ENCODE peak calls at places on chromosomes 13 and 19, in eight cellular contexts. One of them, this sample, is unnamed.

GRCh38 chr19:4172861-4173473 is 9.4 kb downstream of the SIRT6 start:
- DNase-seq in upper lobe of left lung: peak
- DNase-seq in transverse colon: peak
- DNase-seq in uterus: peak
- DNase-seq in breast epithelium: no peak
- DNase-seq in right lobe of liver: peak
- DNase-seq in Peyer's patch: peak
- DNase-seq in stomach: peak
- DNase-seq in this sample: no peak

GRCh38 chr19:2363419-2363818 is 3.4 kb downstream of the TMPRSS9 start:
- DNase-seq in breast epithelium: no peak
- DNase-seq in uterus: no peak
- DNase-seq in Peyer's patch: no peak
- DNase-seq in stomach: no peak
- DNase-seq in upper lobe of left lung: no peak
- DNase-seq in right lobe of liver: no peak
- DNase-seq in transverse colon: no peak
- DNase-seq in this sample: no peak

GRCh38 chr19:40605201-40605971 is 4.2 kb downstream of the LTBP4 start:
- DNase-seq in right lobe of liver: peak
- DNase-seq in uterus: peak
- DNase-seq in Peyer's patch: peak
- DNase-seq in stomach: peak
- DNase-seq in upper lobe of left lung: peak
- DNase-seq in breast epithelium: peak
- DNase-seq in transverse colon: peak
- DNase-seq in this sample: no peak

GRCh38 chr19:4717966-4718701 is 5.5 kb downstream of the DPP9 start:
- DNase-seq in right lobe of liver: no peak
- DNase-seq in upper lobe of left lung: no peak
- DNase-seq in stomach: no peak
- DNase-seq in breast epithelium: no peak
- DNase-seq in Peyer's patch: no peak
- DNase-seq in uterus: no peak
- DNase-seq in transverse colon: no peak
- DNase-seq in this sample: no peak

GRCh38 chr13:94968040-94968756 is 255.9 kb upstream of the SOX21 start:
- DNase-seq in right lobe of liver: no peak
- DNase-seq in breast epithelium: no peak
- DNase-seq in upper lobe of left lung: peak
- DNase-seq in stomach: no peak
- DNase-seq in uterus: no peak
- DNase-seq in Peyer's patch: no peak
- DNase-seq in transverse colon: no peak
- DNase-seq in this sample: no peak

GRCh38 chr19:11581740-11582139 is 4.3 kb upstream of the ACP5 start:
- DNase-seq in stomach: no peak
- DNase-seq in Peyer's patch: no peak
- DNase-seq in right lobe of liver: no peak
- DNase-seq in transverse colon: peak
- DNase-seq in breast epithelium: no peak
- DNase-seq in uterus: no peak
- DNase-seq in upper lobe of left lung: no peak
- DNase-seq in this sample: no peak

GRCh38 chr19:34480971-34481821 is at the start of gene WTIP:
- DNase-seq in uterus: peak
- DNase-seq in upper lobe of left lung: peak
- DNase-seq in stomach: peak
- DNase-seq in breast epithelium: peak
- DNase-seq in transverse colon: peak
- DNase-seq in Peyer's patch: peak
- DNase-seq in right lobe of liver: peak
- DNase-seq in this sample: no peak

GRCh38 chr13:25494708-25495411 is 123.1 kb downstream of the ATP8A2 start:
- DNase-seq in upper lobe of left lung: no peak
- DNase-seq in breast epithelium: no peak
- DNase-seq in uterus: no peak
- DNase-seq in stomach: no peak
- DNase-seq in right lobe of liver: no peak
- DNase-seq in transverse colon: no peak
- DNase-seq in Peyer's patch: no peak
- DNase-seq in this sample: no peak

GRCh38 chr13:49023441-49023840 is 47.7 kb downstream of the FNDC3A start:
- DNase-seq in breast epithelium: no peak
- DNase-seq in right lobe of liver: no peak
- DNase-seq in transverse colon: no peak
- DNase-seq in upper lobe of left lung: no peak
- DNase-seq in Peyer's patch: no peak
- DNase-seq in uterus: no peak
- DNase-seq in stomach: no peak
- DNase-seq in this sample: no peak

GRCh38 chr13:27043013-27043412 is 128.6 kb downstream of the USP12 start:
- DNase-seq in Peyer's patch: no peak
- DNase-seq in upper lobe of left lung: no peak
- DNase-seq in right lobe of liver: no peak
- DNase-seq in uterus: peak
- DNase-seq in stomach: peak
- DNase-seq in breast epithelium: peak
- DNase-seq in transverse colon: no peak
- DNase-seq in this sample: no peak

GRCh38 chr19:40962460-40962961 is 28.6 kb upstream of the CYP2B6 start:
- DNase-seq in transverse colon: no peak
- DNase-seq in uterus: no peak
- DNase-seq in upper lobe of left lung: no peak
- DNase-seq in breast epithelium: no peak
- DNase-seq in right lobe of liver: no peak
- DNase-seq in Peyer's patch: no peak
- DNase-seq in stomach: no peak
- DNase-seq in this sample: no peak

GRCh38 chr19:46416077-46416709 is 2.8 kb upstream of the CCDC8 start:
- DNase-seq in Peyer's patch: peak
- DNase-seq in transverse colon: peak
- DNase-seq in right lobe of liver: peak
- DNase-seq in uterus: peak
- DNase-seq in stomach: peak
- DNase-seq in breast epithelium: peak
- DNase-seq in upper lobe of left lung: peak
- DNase-seq in this sample: no peak

GRCh38 chr13:98915563-98916348 is 62.1 kb downstream of the DOCK9 start:
- DNase-seq in upper lobe of left lung: no peak
- DNase-seq in right lobe of liver: no peak
- DNase-seq in stomach: no peak
- DNase-seq in Peyer's patch: no peak
- DNase-seq in breast epithelium: no peak
- DNase-seq in uterus: no peak
- DNase-seq in transverse colon: no peak
- DNase-seq in this sample: no peak

GRCh38 chr13:44051405-44051804 is 171.7 kb downstream of the LACC1 start:
- DNase-seq in right lobe of liver: no peak
- DNase-seq in stomach: no peak
- DNase-seq in breast epithelium: no peak
- DNase-seq in upper lobe of left lung: no peak
- DNase-seq in transverse colon: no peak
- DNase-seq in uterus: no peak
- DNase-seq in Peyer's patch: no peak
- DNase-seq in this sample: no peak

GRCh38 chr13:41577437-41577836 is 120.1 kb downstream of the RGCC start:
- DNase-seq in Peyer's patch: no peak
- DNase-seq in stomach: peak
- DNase-seq in right lobe of liver: peak
- DNase-seq in upper lobe of left lung: no peak
- DNase-seq in breast epithelium: peak
- DNase-seq in uterus: peak
- DNase-seq in transverse colon: no peak
- DNase-seq in this sample: no peak

GRCh38 chr19:48139053-48139452 is 28.4 kb upstream of the PLA2G4C start:
- DNase-seq in upper lobe of left lung: no peak
- DNase-seq in transverse colon: no peak
- DNase-seq in breast epithelium: no peak
- DNase-seq in Peyer's patch: no peak
- DNase-seq in stomach: no peak
- DNase-seq in right lobe of liver: no peak
- DNase-seq in uterus: no peak
- DNase-seq in this sample: no peak

GRCh38 chr13:36421447-36421846 is 10.8 kb upstream of the CCNA1 start:
- DNase-seq in stomach: no peak
- DNase-seq in uterus: no peak
- DNase-seq in right lobe of liver: no peak
- DNase-seq in upper lobe of left lung: no peak
- DNase-seq in transverse colon: no peak
- DNase-seq in breast epithelium: no peak
- DNase-seq in Peyer's patch: no peak
- DNase-seq in this sample: no peak

GRCh38 chr13:65605386-65605785 is 1624.8 kb downstream of the PCDH9 start:
- DNase-seq in right lobe of liver: no peak
- DNase-seq in uterus: no peak
- DNase-seq in breast epithelium: no peak
- DNase-seq in upper lobe of left lung: no peak
- DNase-seq in transverse colon: no peak
- DNase-seq in Peyer's patch: no peak
- DNase-seq in stomach: no peak
- DNase-seq in this sample: no peak

GRCh38 chr13:76223565-76223964 is 587.4 kb downstream of the LMO7 start:
- DNase-seq in upper lobe of left lung: no peak
- DNase-seq in transverse colon: no peak
- DNase-seq in Peyer's patch: no peak
- DNase-seq in breast epithelium: no peak
- DNase-seq in uterus: no peak
- DNase-seq in right lobe of liver: no peak
- DNase-seq in stomach: no peak
- DNase-seq in this sample: no peak

GRCh38 chr13:73179906-73180305 is 121.1 kb downstream of the KLF5 start:
- DNase-seq in transverse colon: no peak
- DNase-seq in Peyer's patch: no peak
- DNase-seq in breast epithelium: no peak
- DNase-seq in upper lobe of left lung: no peak
- DNase-seq in stomach: no peak
- DNase-seq in right lobe of liver: no peak
- DNase-seq in uterus: no peak
- DNase-seq in this sample: no peak

GRCh38 chr19:32336259-32337111 is 8.9 kb upstream of the ZNF507 start:
- DNase-seq in uterus: peak
- DNase-seq in upper lobe of left lung: no peak
- DNase-seq in breast epithelium: no peak
- DNase-seq in transverse colon: no peak
- DNase-seq in right lobe of liver: no peak
- DNase-seq in stomach: no peak
- DNase-seq in Peyer's patch: no peak
- DNase-seq in this sample: no peak

GRCh38 chr19:41456342-41456918 is 13.5 kb downstream of the ERICH4 start:
- DNase-seq in Peyer's patch: no peak
- DNase-seq in right lobe of liver: no peak
- DNase-seq in upper lobe of left lung: no peak
- DNase-seq in uterus: no peak
- DNase-seq in transverse colon: no peak
- DNase-seq in stomach: no peak
- DNase-seq in breast epithelium: peak
- DNase-seq in this sample: no peak

GRCh38 chr19:17292301-17293074 is 10.7 kb downstream of the ABHD8 start:
- DNase-seq in stomach: peak
- DNase-seq in transverse colon: peak
- DNase-seq in uterus: peak
- DNase-seq in right lobe of liver: peak
- DNase-seq in Peyer's patch: peak
- DNase-seq in breast epithelium: peak
- DNase-seq in upper lobe of left lung: peak
- DNase-seq in this sample: no peak

GRCh38 chr19:5251096-5252065 is 89.2 kb downstream of the PTPRS start:
- DNase-seq in breast epithelium: no peak
- DNase-seq in uterus: no peak
- DNase-seq in right lobe of liver: no peak
- DNase-seq in stomach: no peak
- DNase-seq in Peyer's patch: no peak
- DNase-seq in transverse colon: no peak
- DNase-seq in upper lobe of left lung: no peak
- DNase-seq in this sample: no peak

GRCh38 chr13:76216729-76217128 is 580.6 kb downstream of the LMO7 start:
- DNase-seq in upper lobe of left lung: no peak
- DNase-seq in breast epithelium: no peak
- DNase-seq in transverse colon: no peak
- DNase-seq in stomach: no peak
- DNase-seq in uterus: no peak
- DNase-seq in Peyer's patch: no peak
- DNase-seq in right lobe of liver: no peak
- DNase-seq in this sample: no peak

DNA sequence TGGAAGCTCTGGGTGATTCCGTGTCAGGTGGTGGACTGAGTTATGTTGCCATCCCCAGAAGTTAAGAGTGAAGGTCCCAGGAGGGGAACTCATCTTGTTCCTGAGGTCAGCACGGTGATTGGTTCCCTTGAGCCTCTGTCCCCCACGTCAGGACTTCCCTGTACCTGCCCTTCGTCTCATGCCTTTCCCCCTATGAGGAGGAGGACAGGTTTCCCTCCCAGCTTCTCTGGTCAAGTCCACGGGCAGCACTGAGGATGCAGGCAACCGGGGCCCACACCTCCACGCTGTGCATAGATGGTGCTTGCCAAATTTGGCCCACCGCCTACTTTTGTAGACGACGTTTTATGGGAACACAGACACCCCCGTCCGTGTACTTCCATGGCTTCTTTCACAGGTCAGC is 42.7 kb downstream of the TEX29 start:
- DNase-seq in Peyer's patch: no peak
- DNase-seq in uterus: no peak
- DNase-seq in breast epithelium: no peak
- DNase-seq in transverse colon: no peak
- DNase-seq in upper lobe of left lung: no peak
- DNase-seq in stomach: no peak
- DNase-seq in right lobe of liver: no peak
- DNase-seq in this sample: peak
- H3K27ac ChIP-seq in Peyer's patch: no peak
- H3K27ac ChIP-seq in uterus: no peak
- H3K27ac ChIP-seq in breast epithelium: no peak
- H3K27ac ChIP-seq in transverse colon: no peak
- H3K27ac ChIP-seq in upper lobe of left lung: no peak
- H3K27ac ChIP-seq in stomach: no peak
- H3K27ac ChIP-seq in right lobe of liver: no peak
- H3K27ac ChIP-seq in this sample: no peak

GRCh38 chr19:807627-808175 is 10.4 kb downstream of the PTBP1 start:
- DNase-seq in uterus: no peak
- DNase-seq in upper lobe of left lung: no peak
- DNase-seq in Peyer's patch: no peak
- DNase-seq in right lobe of liver: no peak
- DNase-seq in transverse colon: no peak
- DNase-seq in breast epithelium: no peak
- DNase-seq in stomach: no peak
- DNase-seq in this sample: no peak
- TF ChIP-seq POLR2A in uterus: no peak
- TF ChIP-seq POLR2A in upper lobe of left lung: no peak
- TF ChIP-seq POLR2A in Peyer's patch: no peak
- TF ChIP-seq POLR2A in right lobe of liver: no peak
- TF ChIP-seq POLR2A in transverse colon: no peak
- TF ChIP-seq POLR2A in breast epithelium: no peak
- TF ChIP-seq POLR2A in stomach: no peak
- TF ChIP-seq POLR2A in this sample: no peak

GRCh38 chr19:49930483-49931011 is 1.2 kb upstream of the NUP62 start:
- DNase-seq in right lobe of liver: peak
- DNase-seq in stomach: no peak
- DNase-seq in transverse colon: peak
- DNase-seq in breast epithelium: no peak
- DNase-seq in Peyer's patch: no peak
- DNase-seq in upper lobe of left lung: no peak
- DNase-seq in uterus: peak
- DNase-seq in this sample: no peak
- H3K27ac ChIP-seq in right lobe of liver: no peak
- H3K27ac ChIP-seq in stomach: peak
- H3K27ac ChIP-seq in transverse colon: peak
- H3K27ac ChIP-seq in breast epithelium: peak
- H3K27ac ChIP-seq in Peyer's patch: peak
- H3K27ac ChIP-seq in upper lobe of left lung: peak
- H3K27ac ChIP-seq in uterus: peak
- H3K27ac ChIP-seq in this sample: no peak

GRCh38 chr19:8307965-8308866 is at the start of gene CD320:
- DNase-seq in right lobe of liver: peak
- DNase-seq in upper lobe of left lung: peak
- DNase-seq in breast epithelium: peak
- DNase-seq in stomach: peak
- DNase-seq in Peyer's patch: peak
- DNase-seq in transverse colon: peak
- DNase-seq in uterus: peak
- DNase-seq in this sample: no peak
- TF ChIP-seq POLR2A in right lobe of liver: peak
- TF ChIP-seq POLR2A in upper lobe of left lung: peak
- TF ChIP-seq POLR2A in breast epithelium: no peak
- TF ChIP-seq POLR2A in stomach: no peak
- TF ChIP-seq POLR2A in Peyer's patch: no peak
- TF ChIP-seq POLR2A in transverse colon: peak
- TF ChIP-seq POLR2A in uterus: peak
- TF ChIP-seq POLR2A in this sample: no peak

This sample was measured in vagina.